ENCODE peak calls at places on chromosomes 2 and 18, in nine cellular contexts. B, T, X, J, S, N, C, F and M are unnamed samples. For H3K27me3, the result is how much of the 10 kb centered on the place peaks cover.

GRCh38 chr2:11998218-11998617 is 251.8 kb downstream of the LPIN1 start:
- DNase-seq in C (no peak), B (peak), J (peak), X (no peak), T (no peak), F (no peak), N (peak), S (no peak), M (no peak)

GRCh38 chr2:191166111-191166755 is 15.4 kb upstream of the STAT4 start:
- DNase-seq in B (no peak), S (peak), F (no peak), X (no peak), J (peak), N (peak), T (peak), C (no peak), M (no peak)

GRCh38 chr2:176109955-176110345 is 2.9 kb downstream of the HOXD11 start:
- DNase-seq in F (no peak), B (no peak), C (no peak), N (no peak), X (no peak), T (no peak), J (no peak), S (no peak), M (no peak)

GRCh38 chr2:241900251-241901017 is 30.9 kb downstream of the RTP5 start:
- DNase-seq in F (no peak), N (no peak), T (no peak), X (no peak), B (no peak), J (no peak), C (peak), S (no peak), M (no peak)

GRCh38 chr2:215961981-215962380 is 51.4 kb downstream of the MREG start:
- DNase-seq in X (no peak), N (no peak), J (no peak), F (no peak), S (no peak), C (no peak), T (no peak), B (no peak), M (no peak)

GRCh38 chr2:173075781-173076556 is at the start of gene MAP3K20:
- DNase-seq in S (peak), X (peak), F (peak), T (peak), C (peak), J (peak), B (peak), N (peak), M (peak)

GRCh38 chr2:109225170-109225775 is 96.3 kb downstream of the SH3RF3 start:
- DNase-seq in J (no peak), T (no peak), F (no peak), C (no peak), S (no peak), B (no peak), N (no peak), X (no peak), M (no peak)

GRCh38 chr2:81213598-81213997 is 909.0 kb upstream of the LRRTM1 start:
- DNase-seq in F (no peak), C (no peak), X (no peak), T (no peak), B (no peak), J (no peak), S (no peak), N (no peak), M (no peak)

GRCh38 chr2:159101755-159102489 is 133.5 kb downstream of the TANC1 start:
- DNase-seq in F (no peak), C (no peak), T (no peak), J (no peak), X (no peak), S (no peak), B (no peak), N (no peak), M (no peak)

GRCh38 chr18:48829443-48830149 is 121.2 kb downstream of the SMAD7 start:
- DNase-seq in S (no peak), F (no peak), N (no peak), B (no peak), J (no peak), T (no peak), X (no peak), C (peak), M (peak)

GRCh38 chr18:72541871-72542690 is 2.1 kb downstream of the CBLN2 start:
- DNase-seq in J (no peak), S (peak), T (peak), B (no peak), X (no peak), C (no peak), N (no peak), F (no peak), M (no peak)

GRCh38 chr2:6827516-6828298 is 38.0 kb downstream of the CMPK2 start:
- DNase-seq in J (peak), T (no peak), N (no peak), F (no peak), S (no peak), C (no peak), X (no peak), B (no peak), M (no peak)
- H3K4me3 ChIP-seq in J (no peak), T (no peak), N (no peak), F (no peak), S (no peak), C (no peak), X (no peak), B (no peak), M (no peak)

GRCh38 chr2:70936979-70937811 is 1.5 kb downstream of the ATP6V1B1 start:
- DNase-seq in J (no peak), S (no peak), C (no peak), X (no peak), N (no peak), B (no peak), F (no peak), T (no peak), M (no peak)
- H3K27me3 ChIP-seq in J (under half), S (under half), C (under half), X (under half), N (under half), B (under half), F (half or more), T (under half), M (under half)

DNA sequence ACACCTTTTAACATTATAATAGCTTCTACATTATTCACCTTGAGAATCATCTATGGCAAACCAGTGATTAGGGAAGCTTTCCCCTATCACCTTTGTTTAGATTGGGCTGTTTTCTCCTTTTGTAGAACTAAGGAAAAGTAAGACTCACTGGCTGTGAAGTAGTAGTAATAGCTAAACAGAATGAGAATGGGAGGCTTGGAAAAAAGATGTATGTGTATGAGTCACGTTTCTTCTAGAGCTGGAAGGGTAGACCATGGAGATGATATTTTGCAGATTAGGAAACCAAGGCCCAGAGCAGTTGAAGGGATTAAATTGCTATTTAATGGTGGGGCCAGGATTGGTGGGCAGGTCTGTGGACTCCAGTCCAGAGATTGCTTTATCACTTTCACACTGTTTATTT is 214.5 kb downstream of the MCFD2 start:
- DNase-seq in N (peak), S (no peak), B (no peak), X (no peak), F (no peak), J (peak), T (no peak), C (no peak), M (peak)
- H3K4me3 ChIP-seq in N (no peak), S (no peak), B (peak), X (no peak), F (peak), J (no peak), T (no peak), C (peak), M (peak)

GRCh38 chr2:45652090-45653050 is 895 bp downstream of the PRKCE start:
- DNase-seq in S (no peak), J (peak), N (peak), B (no peak), X (no peak), F (peak), T (peak), C (peak), M (peak)
- H3K27me3 ChIP-seq in S (under half), J (under half), N (under half), B (under half), X (under half), F (under half), T (under half), C (under half), M (under half)

DNA sequence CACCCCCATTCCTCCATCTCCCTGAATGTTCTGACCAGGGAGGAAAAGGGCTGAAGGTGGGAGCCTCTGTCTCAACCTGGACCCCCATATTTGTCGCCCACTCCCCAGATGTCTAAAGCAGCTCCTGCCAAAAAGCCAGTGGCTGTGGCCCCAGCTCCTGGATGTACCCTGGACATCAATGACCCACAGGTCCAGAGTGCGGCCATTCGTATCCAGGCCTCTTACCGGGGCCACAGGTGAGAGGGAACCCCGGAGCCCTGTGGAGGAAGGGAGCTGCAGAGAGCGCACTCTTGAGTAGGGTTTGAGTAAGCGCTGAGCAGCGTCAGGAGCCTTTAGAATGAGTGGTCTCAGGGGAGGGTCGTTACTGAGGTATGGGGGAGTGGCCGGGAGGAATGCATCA is 2.4 kb upstream of the GMPPA start:
- DNase-seq in B (no peak), N (no peak), X (no peak), F (no peak), T (no peak), S (no peak), C (peak), J (no peak), M (no peak)
- H3K4me3 ChIP-seq in B (no peak), N (no peak), X (no peak), F (no peak), T (no peak), S (no peak), C (no peak), J (no peak), M (no peak)

GRCh38 chr2:233147136-233147828 is 87.1 kb downstream of the INPP5D start:
- DNase-seq in N (no peak), X (no peak), S (no peak), F (no peak), T (no peak), J (no peak), C (no peak), B (no peak), M (no peak)
- H3K27me3 ChIP-seq in N (under half), X (under half), S (under half), F (under half), T (under half), J (under half), C (under half), B (under half), M (under half)

DNA sequence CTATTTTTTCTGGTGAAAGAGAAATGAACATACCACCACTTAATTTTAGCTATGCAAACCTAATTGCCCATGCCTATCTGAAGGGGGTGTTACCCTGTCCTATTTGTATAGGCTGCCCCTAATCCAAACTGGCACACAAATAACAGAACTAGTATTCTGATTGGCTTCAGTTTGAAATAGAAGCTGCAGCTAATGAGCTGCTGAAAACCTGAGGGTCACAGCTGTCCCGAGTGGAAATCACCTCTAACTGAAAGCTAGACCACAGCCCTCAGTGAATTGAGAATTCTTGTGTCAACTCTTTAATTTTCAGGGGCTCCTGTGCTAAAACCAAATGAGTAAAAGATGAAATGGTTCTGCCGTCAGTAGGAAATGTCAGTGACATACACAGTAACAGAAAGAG is 28.7 kb downstream of the CCDC141 start:
- DNase-seq in X (no peak), J (no peak), B (peak), F (no peak), T (no peak), N (no peak), C (no peak), S (no peak), M (no peak)
- H3K4me3 ChIP-seq in X (no peak), J (no peak), B (peak), F (peak), T (no peak), N (no peak), C (no peak), S (no peak), M (no peak)

GRCh38 chr2:112960230-112960825 is 17.5 kb upstream of the IL36G start:
- DNase-seq in T (no peak), S (no peak), F (no peak), B (no peak), J (no peak), N (no peak), C (no peak), X (no peak), M (no peak)

GRCh38 chr2:112958428-112959108 is 19.2 kb upstream of the IL36G start:
- DNase-seq in B (no peak), T (peak), S (peak), J (peak), F (no peak), C (no peak), X (peak), N (peak), M (peak)

GRCh38 chr2:112962308-112963175 is 15.3 kb upstream of the IL36G start:
- DNase-seq in J (no peak), N (peak), B (no peak), X (no peak), C (no peak), T (no peak), S (no peak), F (no peak), M (no peak)

GRCh38 chr2:112957511-112957910 is 20.3 kb upstream of the IL36G start:
- DNase-seq in J (no peak), C (no peak), N (no peak), X (no peak), S (no peak), B (no peak), T (no peak), F (no peak), M (no peak)

GRCh38 chr2:112959109-112959591 is 18.7 kb upstream of the IL36G start:
- DNase-seq in S (no peak), T (peak), B (no peak), X (no peak), N (no peak), F (no peak), C (no peak), J (no peak), M (peak)
- H3K27me3 ChIP-seq in S (under half), T (under half), B (under half), X (under half), N (under half), F (under half), C (under half), J (under half), M (under half)

GRCh38 chr2:8174641-8175257 is 507.1 kb upstream of the ID2 start:
- DNase-seq in N (no peak), B (no peak), J (no peak), T (no peak), X (no peak), S (no peak), F (no peak), C (peak), M (no peak)
- H3K4me3 ChIP-seq in N (no peak), B (no peak), J (no peak), T (no peak), X (no peak), S (no peak), F (no peak), C (no peak), M (no peak)